ENCODE peak calls at places on chromosomes 7 and 10, in eight cellular contexts. Z, F, X, S, D, G, V and L are unnamed samples.

GRCh38 chr7:522071-522937 is 2.7 kb upstream of the PDGFA start:
- DNase-seq in D (peak; percentile 66), V (peak; percentile 15), F (peak; percentile 40), G (peak; percentile 83), X (peak; percentile 54), S (peak; percentile 87), Z (peak; percentile 68), L (peak; percentile 63)

GRCh38 chr7:43664681-43665080 is 64.6 kb downstream of the COA1 start:
- DNase-seq in S (no peak), F (no peak), Z (no peak), G (no peak), D (no peak), X (no peak), V (no peak), L (no peak)

GRCh38 chr10:10804998-10805737 is 212.5 kb upstream of the CELF2 start:
- DNase-seq in S (no peak), D (no peak), G (no peak), F (peak; percentile 91), Z (no peak), V (peak; percentile 93), X (peak; percentile 50), L (no peak)

GRCh38 chr10:17585001-17585400 is 32.2 kb downstream of the HACD1 start:
- DNase-seq in Z (no peak), F (no peak), V (no peak), G (no peak), X (no peak), D (no peak), S (no peak), L (no peak)

GRCh38 chr7:105805619-105806018 is 70.8 kb downstream of the ATXN7L1 start:
- DNase-seq in Z (peak; percentile 26), F (peak; percentile 21), G (no peak), D (no peak), V (peak; percentile 42), X (peak; percentile 50), S (no peak), L (peak; percentile 62)

GRCh38 chr10:63542835-63543575 is 21.8 kb downstream of the REEP3 start:
- DNase-seq in X (peak; percentile 20), G (no peak), Z (no peak), D (no peak), V (peak; percentile 70), F (peak; percentile 61), S (no peak), L (no peak)

GRCh38 chr10:126059101-126059826 is 162.9 kb downstream of the FANK1 start:
- DNase-seq in D (no peak), G (no peak), Z (no peak), F (peak; percentile 87), S (no peak), V (peak; percentile 80), X (peak; percentile 70), L (no peak)

GRCh38 chr10:6530211-6530840 is 49.8 kb downstream of the PRKCQ start:
- DNase-seq in G (no peak), X (no peak), S (no peak), D (no peak), F (no peak), V (no peak), Z (no peak), L (no peak)

GRCh38 chr10:132107947-132108877 is 42.5 kb downstream of the JAKMIP3 start:
- DNase-seq in F (no peak), G (peak; percentile 29), S (no peak), D (no peak), Z (no peak), X (no peak), V (no peak), L (no peak)

GRCh38 chr7:1169409-1170368 is 9.7 kb upstream of the ZFAND2A start:
- DNase-seq in F (peak; percentile 56), V (peak; percentile 74), X (peak; percentile 70), D (peak; percentile 86), Z (peak; percentile 75), S (peak; percentile 96), G (peak; percentile 91), L (peak; percentile 75)

GRCh38 chr7:34320926-34321609 is 336.9 kb upstream of the NPSR1 start:
- DNase-seq in X (peak; percentile 80), G (peak; percentile 68), D (peak; percentile 40), Z (peak; percentile 79), V (peak; percentile 62), S (peak; percentile 59), F (peak; percentile 79), L (peak; percentile 67)

GRCh38 chr10:35420044-35420443 is 83.7 kb downstream of the CCNY start:
- DNase-seq in Z (no peak), F (peak; percentile 68), D (no peak), S (no peak), V (peak; percentile 71), G (no peak), X (no peak), L (no peak)

GRCh38 chr7:159063046-159063840 is 81.4 kb downstream of the VIPR2 start:
- DNase-seq in F (no peak), D (no peak), X (no peak), S (no peak), Z (no peak), G (no peak), V (no peak), L (no peak)

GRCh38 chr10:37700886-37701780 is 156.3 kb downstream of the ZNF248 start:
- DNase-seq in X (no peak), V (no peak), S (peak; percentile 12), G (no peak), D (no peak), F (no peak), Z (no peak), L (no peak)

GRCh38 chr7:133693281-133693680 is 433.9 kb upstream of the LRGUK start:
- DNase-seq in Z (no peak), G (no peak), X (no peak), D (no peak), S (no peak), V (no peak), F (no peak), L (no peak)

DNA sequence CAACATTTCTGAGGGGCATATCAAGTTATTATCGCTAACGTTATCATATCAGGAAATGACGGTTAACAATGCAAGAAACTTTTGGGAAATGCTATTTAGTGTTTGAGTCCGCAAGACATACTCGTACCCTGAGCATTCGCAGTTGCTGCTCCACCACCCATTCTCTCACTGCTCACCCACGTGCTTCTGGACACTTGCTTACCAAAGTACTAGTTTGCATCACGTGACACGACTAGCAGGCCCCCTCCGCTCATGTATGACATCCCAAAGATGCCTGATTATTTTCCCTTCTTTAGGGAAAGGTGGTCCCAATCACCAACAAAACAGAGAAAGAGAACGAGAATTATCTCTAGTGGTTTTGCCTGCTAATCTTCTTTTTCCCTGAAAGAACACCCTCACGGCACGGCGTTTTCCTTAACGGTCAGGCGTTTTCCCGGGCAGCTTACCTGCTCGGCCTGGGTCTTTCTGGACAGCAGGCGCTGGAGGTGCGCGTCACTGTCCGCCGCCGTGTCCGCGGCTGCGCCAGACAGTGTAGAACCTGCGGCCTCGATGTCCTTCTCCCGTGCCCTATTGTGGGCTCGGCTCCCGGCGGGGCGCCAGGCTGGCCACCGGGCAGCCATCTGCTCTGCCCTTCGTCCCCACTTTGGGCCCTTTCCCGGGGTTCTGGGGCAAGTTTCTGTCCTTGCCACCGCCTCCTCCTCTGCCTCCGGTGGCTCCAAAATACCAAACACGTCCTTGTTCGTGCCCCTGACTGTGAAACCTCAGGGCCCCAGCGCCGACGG is at the start of gene SUPV3L1:
- DNase-seq in F (peak; percentile 99), G (peak; percentile 95), X (peak; percentile 99), V (peak; percentile 97), Z (peak; percentile 96), D (peak; percentile 89), S (peak; percentile 99), L (peak; percentile 86)
- TF ChIP-seq CTCF in F (no peak), G (no peak), X (no peak), V (no peak), Z (no peak), D (no peak), S (no peak), L (no peak)

DNA sequence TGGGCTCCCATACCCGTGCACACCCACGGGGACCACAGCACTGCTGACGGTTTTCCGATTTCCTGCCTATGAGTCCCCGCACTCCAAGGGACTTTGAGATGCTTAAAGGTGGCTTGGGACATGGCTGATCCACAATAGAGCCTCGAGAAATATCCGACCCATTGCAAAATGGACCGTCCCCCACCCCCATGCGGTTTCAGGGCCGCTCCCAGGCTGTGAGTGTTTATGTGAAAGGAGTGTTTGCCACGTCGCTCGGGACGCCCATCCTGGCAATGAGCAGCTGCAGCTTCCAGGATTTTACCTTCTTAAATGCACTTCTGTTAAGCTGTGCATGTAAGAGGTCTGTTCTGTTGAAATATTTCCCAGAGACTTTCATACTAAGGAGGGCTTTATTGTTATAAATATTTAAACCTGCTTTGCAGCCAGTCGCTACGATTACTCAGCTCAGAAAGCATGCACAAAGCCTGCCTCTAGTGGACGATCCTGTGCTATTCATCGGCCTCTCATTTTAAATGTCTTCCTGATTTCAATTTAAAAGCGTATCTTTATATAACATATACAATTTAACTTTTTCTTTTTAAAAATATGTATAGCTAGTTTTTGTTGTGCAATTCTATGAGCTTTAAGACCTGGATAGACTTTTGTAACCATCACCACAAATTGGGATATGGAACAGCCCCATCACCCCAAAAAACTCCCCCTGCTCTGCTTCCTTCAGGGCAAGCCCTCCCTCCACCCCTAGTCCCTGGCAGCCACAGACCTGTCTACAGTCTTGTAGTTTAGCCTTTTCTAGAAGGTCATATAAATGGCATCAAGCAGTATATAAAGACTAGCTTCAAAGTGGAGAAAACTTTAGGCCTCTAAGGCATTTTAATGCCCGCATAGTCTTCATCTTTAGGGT is 418.3 kb downstream of the PAXIP1 start:
- DNase-seq in V (no peak), Z (peak; percentile 28), G (no peak), D (no peak), S (peak; percentile 29), F (no peak), X (no peak), L (no peak)
- TF ChIP-seq CTCF in V (no peak), Z (peak; percentile 65), G (no peak), D (peak; percentile 24), S (peak; percentile 72), F (no peak), X (no peak), L (peak; percentile 48)

GRCh38 chr10:1300218-1300617 is 244.0 kb downstream of the WDR37 start:
- DNase-seq in V (no peak), X (no peak), G (no peak), F (no peak), D (no peak), Z (no peak), S (no peak), L (no peak)
- TF ChIP-seq CTCF in V (no peak), X (no peak), G (no peak), F (no peak), D (no peak), Z (no peak), S (no peak), L (no peak)

GRCh38 chr7:97503367-97504094 is 228.4 kb upstream of the TAC1 start:
- DNase-seq in Z (no peak), S (peak; percentile 6), G (peak; percentile 38), X (no peak), D (no peak), V (no peak), F (no peak), L (no peak)

GRCh38 chr7:97495487-97495886 is 236.4 kb upstream of the TAC1 start:
- DNase-seq in F (no peak), D (no peak), Z (no peak), V (no peak), G (no peak), X (no peak), S (no peak), L (no peak)

DNA sequence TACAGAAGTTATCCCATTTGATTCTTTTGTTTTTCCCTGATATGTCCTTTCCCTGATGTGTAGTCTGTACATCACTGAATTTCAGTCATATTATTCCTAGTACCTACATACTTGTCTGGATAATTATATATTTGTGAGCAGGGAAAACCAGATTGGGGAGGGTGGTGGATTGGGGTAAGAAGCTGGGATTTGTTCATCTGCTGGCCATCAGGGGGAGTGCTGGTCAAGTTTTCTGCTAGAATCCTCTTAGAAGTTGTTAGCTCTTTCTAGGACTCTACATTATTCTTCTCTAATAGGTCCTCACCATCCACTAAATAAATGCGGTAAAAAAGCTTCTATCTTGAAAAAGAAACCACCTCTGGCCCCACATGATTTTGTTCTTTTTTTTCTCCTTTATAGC is 232.7 kb upstream of the TAC1 start:
- DNase-seq in X (peak; percentile 4), V (peak; percentile 32), G (no peak), S (peak; percentile 58), Z (peak; percentile 48), D (no peak), F (peak; percentile 32), L (peak; percentile 23)
- TF ChIP-seq CTCF in X (peak; percentile 42), V (peak; percentile 44), G (peak; percentile 48), S (peak; percentile 63), Z (peak; percentile 71), D (peak; percentile 48), F (peak; percentile 42), L (peak; percentile 53)